ENCODE peak calls at places on chromosomes 6 and 20, in six cellular contexts. W is mesenchymal stem cell, T is GM23248, H is cardiac muscle cell, Y is NCI-H2029 treated with DMSO at 0.1 percent for 48 hours, V is non-pigmented ciliary epithelial cell. F is an unnamed sample.
A peak's percentile ranks its signal among the peaks of the same experiment; 100 is the strongest.

GRCh38 chr6:132764370-132764769 is 6.7 kb upstream of the VNN2 start:
- DNase-seq in Y (no peak), W (peak; percentile 49), T (peak; percentile 95), H (peak; percentile 13), V (peak; percentile 47), F (no peak)

GRCh38 chr20:4160761-4161305 is 145.5 kb upstream of the RNF24 start:
- DNase-seq in V (no peak), T (no peak), H (peak; percentile 64), W (peak; percentile 87), Y (no peak), F (peak; percentile 25)

GRCh38 chr6:144644776-144645175 is 359.6 kb downstream of the UTRN start:
- DNase-seq in H (no peak), W (no peak), V (no peak), T (no peak), Y (no peak), F (no peak)

GRCh38 chr6:132961122-132961521 is 146.8 kb downstream of the RPS12 start:
- DNase-seq in Y (no peak), W (peak; percentile 55), T (peak; percentile 84), V (no peak), H (no peak), F (no peak)

GRCh38 chr6:149749594-149750135 is at the start of gene PCMT1:
- DNase-seq in W (peak; percentile 90), T (peak; percentile 98), V (peak; percentile 31), Y (peak; percentile 9), H (peak; percentile 94), F (peak; percentile 94)

GRCh38 chr20:38554986-38555385 is 26.0 kb upstream of the ADIG start:
- DNase-seq in V (no peak), H (no peak), W (no peak), Y (no peak), T (no peak), F (no peak)

GRCh38 chr6:10030942-10031537 is 383.8 kb downstream of the TFAP2A start:
- DNase-seq in W (peak; percentile 3), Y (peak; percentile 61), T (no peak), V (no peak), H (peak; percentile 37), F (no peak)

GRCh38 chr6:130585587-130585986 is 219.8 kb downstream of the TMEM200A start:
- DNase-seq in T (no peak), Y (no peak), V (no peak), W (no peak), H (no peak), F (no peak)

GRCh38 chr20:36927704-36928103 is 23.8 kb downstream of the SAMHD1 start:
- DNase-seq in T (no peak), V (no peak), H (no peak), W (no peak), Y (no peak), F (no peak)

GRCh38 chr20:62376112-62377063 is 9.3 kb upstream of the LAMA5 start:
- DNase-seq in W (peak; percentile 83), T (peak; percentile 53), Y (no peak), H (peak; percentile 94), V (no peak), F (no peak)

GRCh38 chr6:16914184-16914583 is 152.9 kb upstream of the ATXN1 start:
- DNase-seq in W (no peak), T (no peak), Y (no peak), H (no peak), V (no peak), F (no peak)

GRCh38 chr6:122869437-122870024 is 80.5 kb downstream of the SMPDL3A start:
- DNase-seq in H (peak; percentile 63), Y (peak; percentile 91), V (peak; percentile 36), T (peak; percentile 75), W (peak; percentile 60), F (peak; percentile 84)

GRCh38 chr20:49668181-49668877 is 45.3 kb downstream of the B4GALT5 start:
- DNase-seq in V (no peak), Y (no peak), T (no peak), W (no peak), H (no peak), F (no peak)

GRCh38 chr6:14381225-14381887 is 263.8 kb downstream of the CD83 start:
- DNase-seq in H (no peak), Y (peak; percentile 96), T (no peak), W (no peak), V (no peak), F (no peak)

GRCh38 chr6:20483902-20484497 is 50.3 kb upstream of the CDKAL1 start:
- DNase-seq in T (peak; percentile 9), Y (no peak), V (no peak), H (no peak), W (no peak), F (no peak)

GRCh38 chr6:43298565-43299337 is 691 bp downstream of the SLC22A7 start:
- DNase-seq in T (no peak), H (no peak), W (no peak), Y (no peak), V (no peak), F (no peak)

GRCh38 chr20:35599776-35600120 is 15.9 kb upstream of the SPAG4 start:
- DNase-seq in V (no peak), T (no peak), W (no peak), Y (no peak), H (no peak), F (no peak)

GRCh38 chr6:123203928-123204327 is 207.9 kb downstream of the CLVS2 start:
- DNase-seq in W (no peak), T (no peak), Y (no peak), H (no peak), V (no peak), F (no peak)

GRCh38 chr20:64000906-64001305 is 20.0 kb downstream of the PRPF6 start:
- DNase-seq in T (no peak), Y (no peak), V (no peak), H (no peak), W (no peak), F (peak; percentile 89)

GRCh38 chr20:48791014-48791413 is 36.8 kb downstream of the PREX1 start:
- DNase-seq in H (no peak), W (no peak), Y (no peak), V (no peak), T (peak; percentile 24), F (no peak)

GRCh38 chr6:107124934-107125348 is 9.6 kb upstream of the BEND3 start:
- DNase-seq in Y (no peak), V (no peak), W (no peak), H (no peak), T (no peak), F (no peak)

GRCh38 chr6:135037541-135037940 is 17.1 kb downstream of the HBS1L start:
- DNase-seq in H (no peak), T (no peak), W (no peak), V (no peak), Y (no peak), F (no peak)

GRCh38 chr6:5435449-5435848 is 174.1 kb downstream of the FARS2 start:
- DNase-seq in V (peak; percentile 31), T (peak; percentile 91), W (peak; percentile 54), H (no peak), Y (no peak), F (no peak)

GRCh38 chr6:137894779-137895385 is 27.8 kb downstream of the TNFAIP3 start:
- DNase-seq in V (no peak), H (no peak), Y (no peak), T (peak; percentile 86), W (peak; percentile 56), F (no peak)

F was measured in cerebellum.